ENCODE peak calls at places on chromosomes 4 and X, in seven cellular contexts. One of them, this sample, is unnamed.

GRCh38 chrX:69539437-69539836 is 35.3 kb downstream of the NALF2 start:
- DNase-seq in IMR-90: no peak
- DNase-seq in mesendoderm: no peak
- DNase-seq in H1: no peak
- DNase-seq in neuronal stem cell: no peak
- DNase-seq in trophoblast cell: no peak
- DNase-seq in mesenchymal stem cell: no peak
- DNase-seq in this sample: no peak

GRCh38 chr4:46993075-46994006 is at the start of gene GABRA4:
- DNase-seq in IMR-90: no peak
- DNase-seq in mesendoderm: peak; percentile 27
- DNase-seq in H1: peak; percentile 68
- DNase-seq in neuronal stem cell: peak; percentile 35
- DNase-seq in trophoblast cell: no peak
- DNase-seq in mesenchymal stem cell: peak; percentile 31
- DNase-seq in this sample: peak; percentile 64

GRCh38 chrX:1945879-1946278 is 331.0 kb downstream of the ASMT start:
- DNase-seq in IMR-90: no peak
- DNase-seq in mesendoderm: no peak
- DNase-seq in H1: no peak
- DNase-seq in neuronal stem cell: no peak
- DNase-seq in trophoblast cell: no peak
- DNase-seq in mesenchymal stem cell: no peak
- DNase-seq in this sample: no peak

GRCh38 chrX:150502979-150503897 is 65.2 kb upstream of the MTM1 start:
- DNase-seq in IMR-90: no peak
- DNase-seq in mesendoderm: no peak
- DNase-seq in H1: no peak
- DNase-seq in neuronal stem cell: no peak
- DNase-seq in trophoblast cell: no peak
- DNase-seq in mesenchymal stem cell: no peak
- DNase-seq in this sample: no peak

GRCh38 chrX:103215768-103216085 is 819 bp downstream of the BEX4 start:
- DNase-seq in IMR-90: no peak
- DNase-seq in mesendoderm: no peak
- DNase-seq in H1: peak; percentile 59
- DNase-seq in neuronal stem cell: peak; percentile 11
- DNase-seq in trophoblast cell: no peak
- DNase-seq in mesenchymal stem cell: peak; percentile 16
- DNase-seq in this sample: no peak

GRCh38 chr4:154018659-154019058 is 229.8 kb upstream of the SFRP2 start:
- DNase-seq in IMR-90: no peak
- DNase-seq in mesendoderm: peak; percentile 66
- DNase-seq in H1: peak; percentile 76
- DNase-seq in neuronal stem cell: peak; percentile 46
- DNase-seq in trophoblast cell: no peak
- DNase-seq in mesenchymal stem cell: no peak
- DNase-seq in this sample: peak; percentile 77

GRCh38 chrX:103626855-103627254 is 1.9 kb upstream of the TCEAL1 start:
- DNase-seq in IMR-90: peak; percentile 55
- DNase-seq in mesendoderm: no peak
- DNase-seq in H1: no peak
- DNase-seq in neuronal stem cell: no peak
- DNase-seq in trophoblast cell: no peak
- DNase-seq in mesenchymal stem cell: peak; percentile 25
- DNase-seq in this sample: no peak

GRCh38 chr4:129903861-129904260 is 807.9 kb downstream of the C4orf33 start:
- DNase-seq in IMR-90: no peak
- DNase-seq in mesendoderm: no peak
- DNase-seq in H1: no peak
- DNase-seq in neuronal stem cell: no peak
- DNase-seq in trophoblast cell: no peak
- DNase-seq in mesenchymal stem cell: no peak
- DNase-seq in this sample: no peak

GRCh38 chr4:36392916-36393315 is 111.5 kb downstream of the DTHD1 start:
- DNase-seq in IMR-90: no peak
- DNase-seq in mesendoderm: no peak
- DNase-seq in H1: no peak
- DNase-seq in neuronal stem cell: no peak
- DNase-seq in trophoblast cell: no peak
- DNase-seq in mesenchymal stem cell: no peak
- DNase-seq in this sample: no peak

GRCh38 chr4:74453037-74453635 is 8.2 kb downstream of the AREG start:
- DNase-seq in IMR-90: no peak
- DNase-seq in mesendoderm: no peak
- DNase-seq in H1: no peak
- DNase-seq in neuronal stem cell: no peak
- DNase-seq in trophoblast cell: no peak
- DNase-seq in mesenchymal stem cell: no peak
- DNase-seq in this sample: no peak

GRCh38 chrX:123835661-123836371 is 24.0 kb upstream of the XIAP start:
- DNase-seq in IMR-90: peak; percentile 70
- DNase-seq in mesendoderm: no peak
- DNase-seq in H1: no peak
- DNase-seq in neuronal stem cell: no peak
- DNase-seq in trophoblast cell: no peak
- DNase-seq in mesenchymal stem cell: peak; percentile 74
- DNase-seq in this sample: no peak

GRCh38 chr4:2789801-2790582 is 2.9 kb upstream of the SH3BP2 start:
- DNase-seq in IMR-90: no peak
- DNase-seq in mesendoderm: no peak
- DNase-seq in H1: no peak
- DNase-seq in neuronal stem cell: no peak
- DNase-seq in trophoblast cell: no peak
- DNase-seq in mesenchymal stem cell: no peak
- DNase-seq in this sample: no peak

GRCh38 chrX:153888344-153888743 is 2.4 kb upstream of the L1CAM start:
- DNase-seq in IMR-90: no peak
- DNase-seq in mesendoderm: no peak
- DNase-seq in H1: no peak
- DNase-seq in neuronal stem cell: no peak
- DNase-seq in trophoblast cell: no peak
- DNase-seq in mesenchymal stem cell: no peak
- DNase-seq in this sample: no peak

GRCh38 chrX:25022499-25023325 is 6.9 kb upstream of the ARX start:
- DNase-seq in IMR-90: no peak
- DNase-seq in mesendoderm: no peak
- DNase-seq in H1: peak; percentile 52
- DNase-seq in neuronal stem cell: no peak
- DNase-seq in trophoblast cell: no peak
- DNase-seq in mesenchymal stem cell: no peak
- DNase-seq in this sample: no peak

GRCh38 chrX:47458528-47458927 is 24.5 kb downstream of the ZNF41 start:
- DNase-seq in IMR-90: no peak
- DNase-seq in mesendoderm: no peak
- DNase-seq in H1: no peak
- DNase-seq in neuronal stem cell: no peak
- DNase-seq in trophoblast cell: no peak
- DNase-seq in mesenchymal stem cell: no peak
- DNase-seq in this sample: no peak

GRCh38 chr4:133775881-133776280 is 425.7 kb downstream of the PABPC4L start:
- DNase-seq in IMR-90: peak; percentile 81
- DNase-seq in mesendoderm: no peak
- DNase-seq in H1: no peak
- DNase-seq in neuronal stem cell: no peak
- DNase-seq in trophoblast cell: no peak
- DNase-seq in mesenchymal stem cell: no peak
- DNase-seq in this sample: no peak

GRCh38 chr4:156252300-156253016 is 298.8 kb upstream of the CTSO start:
- DNase-seq in IMR-90: peak; percentile 52
- DNase-seq in mesendoderm: no peak
- DNase-seq in H1: no peak
- DNase-seq in neuronal stem cell: no peak
- DNase-seq in trophoblast cell: no peak
- DNase-seq in mesenchymal stem cell: peak; percentile 30
- DNase-seq in this sample: no peak

GRCh38 chr4:104641427-104641826 is 146.7 kb upstream of the CXXC4 start:
- DNase-seq in IMR-90: no peak
- DNase-seq in mesendoderm: no peak
- DNase-seq in H1: no peak
- DNase-seq in neuronal stem cell: peak; percentile 46
- DNase-seq in trophoblast cell: no peak
- DNase-seq in mesenchymal stem cell: no peak
- DNase-seq in this sample: no peak

GRCh38 chr4:108149588-108150380 is 18.9 kb downstream of the LEF1 start:
- DNase-seq in IMR-90: no peak
- DNase-seq in mesendoderm: no peak
- DNase-seq in H1: no peak
- DNase-seq in neuronal stem cell: no peak
- DNase-seq in trophoblast cell: no peak
- DNase-seq in mesenchymal stem cell: no peak
- DNase-seq in this sample: no peak

GRCh38 chrX:88202149-88202548 is 544.9 kb upstream of the CPXCR1 start:
- DNase-seq in IMR-90: no peak
- DNase-seq in mesendoderm: peak; percentile 3
- DNase-seq in H1: no peak
- DNase-seq in neuronal stem cell: no peak
- DNase-seq in trophoblast cell: no peak
- DNase-seq in mesenchymal stem cell: no peak
- DNase-seq in this sample: no peak

GRCh38 chr4:104693601-104694201 is 199.0 kb upstream of the CXXC4 start:
- DNase-seq in IMR-90: peak; percentile 21
- DNase-seq in mesendoderm: peak; percentile 8
- DNase-seq in H1: no peak
- DNase-seq in neuronal stem cell: no peak
- DNase-seq in trophoblast cell: no peak
- DNase-seq in mesenchymal stem cell: peak; percentile 1
- DNase-seq in this sample: no peak

GRCh38 chr4:105191621-105192210 is 45.0 kb downstream of the TET2 start:
- DNase-seq in IMR-90: peak; percentile 72
- DNase-seq in mesendoderm: no peak
- DNase-seq in H1: no peak
- DNase-seq in neuronal stem cell: no peak
- DNase-seq in trophoblast cell: no peak
- DNase-seq in mesenchymal stem cell: peak; percentile 28
- DNase-seq in this sample: no peak

GRCh38 chr4:171117457-171117856 is 695.7 kb upstream of the GALNTL6 start:
- DNase-seq in IMR-90: no peak
- DNase-seq in mesendoderm: no peak
- DNase-seq in H1: no peak
- DNase-seq in neuronal stem cell: no peak
- DNase-seq in trophoblast cell: no peak
- DNase-seq in mesenchymal stem cell: peak; percentile 67
- DNase-seq in this sample: no peak

GRCh38 chr4:169612869-169613859 is 781 bp upstream of the NEK1 start:
- DNase-seq in IMR-90: peak; percentile 79
- DNase-seq in mesendoderm: peak; percentile 92
- DNase-seq in H1: peak; percentile 81
- DNase-seq in neuronal stem cell: peak; percentile 61
- DNase-seq in trophoblast cell: peak; percentile 90
- DNase-seq in mesenchymal stem cell: peak; percentile 90
- DNase-seq in this sample: peak; percentile 78

GRCh38 chr4:184111433-184111832 is 106.2 kb downstream of the ENPP6 start:
- DNase-seq in IMR-90: no peak
- DNase-seq in mesendoderm: no peak
- DNase-seq in H1: no peak
- DNase-seq in neuronal stem cell: no peak
- DNase-seq in trophoblast cell: no peak
- DNase-seq in mesenchymal stem cell: no peak
- DNase-seq in this sample: no peak

GRCh38 chr4:184115399-184115798 is 102.3 kb downstream of the ENPP6 start:
- DNase-seq in IMR-90: no peak
- DNase-seq in mesendoderm: no peak
- DNase-seq in H1: no peak
- DNase-seq in neuronal stem cell: no peak
- DNase-seq in trophoblast cell: no peak
- DNase-seq in mesenchymal stem cell: no peak
- DNase-seq in this sample: no peak

GRCh38 chr4:184117662-184118199 is 99.9 kb downstream of the ENPP6 start:
- DNase-seq in IMR-90: no peak
- DNase-seq in mesendoderm: no peak
- DNase-seq in H1: no peak
- DNase-seq in neuronal stem cell: no peak
- DNase-seq in trophoblast cell: no peak
- DNase-seq in mesenchymal stem cell: no peak
- DNase-seq in this sample: no peak

GRCh38 chr4:184112006-184112550 is 105.6 kb downstream of the ENPP6 start:
- DNase-seq in IMR-90: no peak
- DNase-seq in mesendoderm: no peak
- DNase-seq in H1: no peak
- DNase-seq in neuronal stem cell: no peak
- DNase-seq in trophoblast cell: no peak
- DNase-seq in mesenchymal stem cell: no peak
- DNase-seq in this sample: no peak

GRCh38 chr4:184114431-184114830 is 103.2 kb downstream of the ENPP6 start:
- DNase-seq in IMR-90: no peak
- DNase-seq in mesendoderm: peak; percentile 27
- DNase-seq in H1: no peak
- DNase-seq in neuronal stem cell: no peak
- DNase-seq in trophoblast cell: no peak
- DNase-seq in mesenchymal stem cell: no peak
- DNase-seq in this sample: no peak
- H3K4ac ChIP-seq in IMR-90: no peak overlapping the region
- H3K4ac ChIP-seq in mesendoderm: no peak overlapping the region
- H3K4ac ChIP-seq in H1: no peak overlapping the region
- H3K4ac ChIP-seq in neuronal stem cell: no peak overlapping the region
- H3K4ac ChIP-seq in trophoblast cell: no peak overlapping the region
- H3K4ac ChIP-seq in mesenchymal stem cell: no peak overlapping the region
- H3K4ac ChIP-seq in this sample: no peak overlapping the region

GRCh38 chrX:4150259-4150658 is 436.8 kb upstream of the PRKX start:
- DNase-seq in IMR-90: no peak
- DNase-seq in mesendoderm: no peak
- DNase-seq in H1: no peak
- DNase-seq in neuronal stem cell: no peak
- DNase-seq in trophoblast cell: no peak
- DNase-seq in mesenchymal stem cell: no peak
- DNase-seq in this sample: no peak
- H3K4ac ChIP-seq in IMR-90: no peak overlapping the region
- H3K4ac ChIP-seq in mesendoderm: no peak overlapping the region
- H3K4ac ChIP-seq in H1: no peak overlapping the region
- H3K4ac ChIP-seq in neuronal stem cell: no peak overlapping the region
- H3K4ac ChIP-seq in trophoblast cell: no peak overlapping the region
- H3K4ac ChIP-seq in mesenchymal stem cell: no peak overlapping the region
- H3K4ac ChIP-seq in this sample: no peak overlapping the region

DNA sequence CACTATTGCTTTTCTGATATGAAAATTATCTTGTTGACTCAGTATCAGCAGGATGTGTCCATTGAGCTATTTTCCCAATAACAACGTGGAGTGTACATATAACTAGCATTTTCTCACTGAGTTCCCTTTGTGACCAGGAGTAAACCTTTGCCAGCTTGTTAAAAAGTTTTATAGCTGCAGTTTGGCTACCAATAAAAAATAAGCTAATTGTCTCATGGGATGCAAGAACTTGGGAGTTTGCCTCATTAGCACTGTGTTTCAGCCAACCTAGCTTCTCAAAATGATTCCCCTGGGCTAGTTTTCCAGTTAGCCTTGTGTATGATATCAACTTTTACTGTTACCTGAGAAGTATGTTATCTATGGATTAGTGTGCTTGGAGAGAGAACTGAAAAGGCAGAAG is 24.9 kb upstream of the ANXA5 start:
- DNase-seq in IMR-90: no peak
- DNase-seq in mesendoderm: no peak
- DNase-seq in H1: no peak
- DNase-seq in neuronal stem cell: no peak
- DNase-seq in trophoblast cell: no peak
- DNase-seq in mesenchymal stem cell: no peak
- DNase-seq in this sample: no peak
- H3K4ac ChIP-seq in IMR-90: no peak overlapping the region
- H3K4ac ChIP-seq in mesendoderm: no peak overlapping the region
- H3K4ac ChIP-seq in H1: no peak overlapping the region
- H3K4ac ChIP-seq in neuronal stem cell: no peak overlapping the region
- H3K4ac ChIP-seq in trophoblast cell: no peak overlapping the region
- H3K4ac ChIP-seq in mesenchymal stem cell: no peak overlapping the region
- H3K4ac ChIP-seq in this sample: no peak overlapping the region

GRCh38 chrX:20011608-20012007 is 20.7 kb upstream of the BCLAF3 start:
- DNase-seq in IMR-90: no peak
- DNase-seq in mesendoderm: no peak
- DNase-seq in H1: no peak
- DNase-seq in neuronal stem cell: no peak
- DNase-seq in trophoblast cell: no peak
- DNase-seq in mesenchymal stem cell: no peak
- DNase-seq in this sample: no peak

GRCh38 chrX:20007962-20008633 is 17.2 kb upstream of the BCLAF3 start:
- DNase-seq in IMR-90: no peak
- DNase-seq in mesendoderm: no peak
- DNase-seq in H1: no peak
- DNase-seq in neuronal stem cell: no peak
- DNase-seq in trophoblast cell: no peak
- DNase-seq in mesenchymal stem cell: no peak
- DNase-seq in this sample: no peak
- H3K4ac ChIP-seq in IMR-90: no peak overlapping the region
- H3K4ac ChIP-seq in mesendoderm: no peak overlapping the region
- H3K4ac ChIP-seq in H1: no peak overlapping the region
- H3K4ac ChIP-seq in neuronal stem cell: no peak overlapping the region
- H3K4ac ChIP-seq in trophoblast cell: no peak overlapping the region
- H3K4ac ChIP-seq in mesenchymal stem cell: no peak overlapping the region
- H3K4ac ChIP-seq in this sample: no peak overlapping the region

This sample was measured in H9.